ENCODE peak calls at places on chromosomes 11 and 22, in four cellular contexts. T, D, R and H are unnamed samples.

GRCh38 chr11:3160252-3161031 is 4.7 kb downstream of the OSBPL5 start:
- DNase-seq in D (peak), R (no peak), T (peak), H (peak)

GRCh38 chr11:32448232-32448631 is 12.9 kb upstream of the WT1 start:
- DNase-seq in R (no peak), D (no peak), T (no peak), H (no peak)

GRCh38 chr11:86947541-86947940 is 7.7 kb downstream of the FZD4 start:
- DNase-seq in R (no peak), T (peak), D (peak), H (no peak)

GRCh38 chr11:130725417-130726233 is 190.7 kb downstream of the SNX19 start:
- DNase-seq in T (no peak), R (no peak), D (no peak), H (no peak)

GRCh38 chr11:29801561-29801960 is 215.3 kb downstream of the KCNA4 start:
- DNase-seq in T (no peak), D (no peak), R (no peak), H (no peak)

GRCh38 chr11:113281052-113281725 is 33.2 kb upstream of the TTC12 start:
- DNase-seq in D (no peak), T (no peak), R (no peak), H (no peak)

GRCh38 chr11:75823415-75823814 is 8.4 kb downstream of the UVRAG start:
- DNase-seq in T (no peak), D (no peak), R (no peak), H (no peak)

GRCh38 chr11:65810046-65810868 is 23.4 kb downstream of the OVOL1 start:
- DNase-seq in T (no peak), D (no peak), R (no peak), H (no peak)

GRCh38 chr22:46574993-46575914 is 37.8 kb upstream of the CELSR1 start:
- DNase-seq in D (peak), R (no peak), T (no peak), H (no peak)

GRCh38 chr11:50178732-50179131 is 146.1 kb downstream of the OR4C45 start:
- DNase-seq in D (peak), T (no peak), R (no peak), H (no peak)

GRCh38 chr11:1834132-1834610 is 619 bp upstream of the SYT8 start:
- DNase-seq in D (peak), R (no peak), T (no peak), H (no peak)

GRCh38 chr11:28673687-28674431 is 565.7 kb downstream of the METTL15 start:
- DNase-seq in D (no peak), R (no peak), T (peak), H (no peak)

GRCh38 chr22:27814993-27815392 is 13.4 kb upstream of the MN1 start:
- DNase-seq in T (no peak), D (no peak), R (no peak), H (no peak)

GRCh38 chr22:42682113-42682851 is 33.1 kb upstream of the CYB5R3 start:
- DNase-seq in R (no peak), T (no peak), D (no peak), H (no peak)

GRCh38 chr11:131859811-131860210 is 489.4 kb downstream of the NTM start:
- DNase-seq in R (no peak), T (peak), D (peak), H (no peak)

GRCh38 chr22:37262346-37262745 is 18.3 kb upstream of the RAC2 start:
- DNase-seq in T (no peak), D (no peak), R (no peak), H (no peak)

GRCh38 chr22:37259540-37260029 is 15.5 kb upstream of the RAC2 start:
- DNase-seq in R (peak), D (peak), T (no peak), H (no peak)

GRCh38 chr22:37258810-37259472 is 14.9 kb upstream of the RAC2 start:
- DNase-seq in D (no peak), T (no peak), R (no peak), H (no peak)

GRCh38 chr22:37260396-37260795 is 16.3 kb upstream of the RAC2 start:
- DNase-seq in R (no peak), T (no peak), D (no peak), H (no peak)

GRCh38 chr22:37260939-37261338 is 16.9 kb upstream of the RAC2 start:
- DNase-seq in D (peak), R (peak), T (no peak), H (no peak)
- H3K4me3 ChIP-seq in D (no peak), R (no peak), T (no peak), H (no peak)

GRCh38 chr11:11078344-11078743 is 220.5 kb upstream of the ZBED5 start:
- DNase-seq in R (no peak), T (no peak), D (no peak), H (no peak)
- TF ChIP-seq CTCF in R (no peak), T (peak), D (peak), H (no peak)

GRCh38 chr11:118618991-118619375 is 11.6 kb downstream of the PHLDB1 start:
- DNase-seq in T (no peak), R (no peak), D (peak), H (peak)
- H3K4me3 ChIP-seq in T (peak), R (no peak), D (peak), H (peak)

DNA sequence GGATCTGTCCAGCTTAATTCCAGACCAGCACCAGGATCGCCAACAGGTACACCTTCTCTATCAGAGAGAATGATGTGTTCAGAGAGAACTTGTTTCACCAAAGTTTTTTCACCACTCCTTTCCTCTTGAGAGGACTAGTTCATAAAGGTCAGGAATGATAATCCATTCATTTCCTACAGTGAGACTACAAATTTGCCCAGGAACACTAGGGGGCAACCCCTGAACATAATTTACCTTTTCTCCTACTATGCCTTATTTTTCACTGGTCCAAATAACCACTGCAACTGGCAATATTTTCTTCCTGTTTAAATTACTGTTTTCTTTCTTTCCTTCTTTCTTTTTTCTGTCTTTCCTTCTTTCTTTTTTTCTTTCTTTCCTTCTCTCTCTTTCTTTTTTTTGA is 22.5 kb downstream of the CAVIN3 start:
- DNase-seq in D (no peak), T (no peak), R (no peak), H (no peak)
- TF ChIP-seq CTCF in D (peak), T (peak), R (no peak), H (peak)

GRCh38 chr11:12285106-12285505 is 92.3 kb upstream of the PARVA start:
- DNase-seq in D (peak), T (peak), R (no peak), H (peak)

GRCh38 chr11:12285811-12286222 is 91.6 kb upstream of the PARVA start:
- DNase-seq in R (no peak), T (no peak), D (no peak), H (no peak)

GRCh38 chr11:12286606-12287005 is 90.8 kb upstream of the PARVA start:
- DNase-seq in R (no peak), T (no peak), D (no peak), H (no peak)

GRCh38 chr11:12282676-12283075 is 94.7 kb upstream of the PARVA start:
- DNase-seq in T (no peak), D (no peak), R (no peak), H (no peak)

GRCh38 chr11:12284321-12285050 is 92.9 kb upstream of the PARVA start:
- DNase-seq in R (no peak), D (peak), T (peak), H (no peak)
- H3K4me3 ChIP-seq in R (no peak), D (peak), T (no peak), H (no peak)

GRCh38 chr11:117525866-117526265 is 198.2 kb downstream of the CEP164 start:
- DNase-seq in T (no peak), D (no peak), R (no peak), H (no peak)

GRCh38 chr11:117521974-117522373 is 194.3 kb downstream of the CEP164 start:
- DNase-seq in D (no peak), R (no peak), T (no peak), H (no peak)

GRCh38 chr11:117528061-117528780 is 200.6 kb downstream of the CEP164 start:
- DNase-seq in T (no peak), R (no peak), D (peak), H (no peak)

GRCh38 chr11:117523680-117524079 is 196.0 kb downstream of the CEP164 start:
- DNase-seq in R (no peak), T (no peak), D (peak), H (no peak)

GRCh38 chr11:117524784-117525183 is 197.1 kb downstream of the CEP164 start:
- DNase-seq in R (no peak), T (no peak), D (no peak), H (no peak)
- TF ChIP-seq CTCF in R (no peak), T (no peak), D (no peak), H (no peak)

GRCh38 chr11:69670158-69670845 is 4.9 kb downstream of the LTO1 start:
- DNase-seq in T (peak), D (peak), R (peak), H (peak)
- H3K4me3 ChIP-seq in T (no peak), D (no peak), R (no peak), H (no peak)

GRCh38 chr11:92552942-92553341 is 328.3 kb downstream of the FAT3 start:
- DNase-seq in R (no peak), D (no peak), T (no peak), H (no peak)
- TF ChIP-seq CTCF in R (no peak), D (peak), T (peak), H (no peak)

DNA sequence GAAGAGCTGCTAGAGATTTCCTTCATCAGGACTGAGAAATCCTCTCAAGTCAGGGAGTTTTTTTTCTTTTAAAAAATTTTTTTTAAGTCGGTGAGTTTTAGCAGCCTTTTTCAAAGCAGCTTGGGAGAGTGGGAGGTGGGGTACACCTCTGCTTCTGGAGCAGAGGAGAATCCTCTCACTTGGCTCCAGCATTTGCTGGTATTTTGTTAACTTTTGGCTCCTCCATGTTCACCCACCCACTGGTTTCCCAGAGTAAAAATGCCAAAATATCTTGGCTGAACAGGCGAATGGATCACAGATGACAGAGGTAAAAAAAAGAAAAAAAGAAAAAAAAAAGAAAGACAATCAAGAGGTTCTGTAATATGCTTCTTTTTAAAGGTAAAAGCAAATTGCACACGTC is 68.0 kb downstream of the GAB2 start:
- DNase-seq in T (no peak), D (no peak), R (no peak), H (no peak)
- H3K4me3 ChIP-seq in T (no peak), D (peak), R (no peak), H (no peak)